ENCODE peak calls at places on chromosomes 3 and 15, in nine cellular contexts. M, R, Z, Y, B, V, H, Q and L are unnamed samples.

GRCh38 chr15:73323374-73323955 is 45.3 kb downstream of the HCN4 start:
- DNase-seq in M (no peak), R (no peak), Z (no peak), Y (no peak), B (no peak), V (no peak), H (no peak), Q (no peak), L (no peak)

GRCh38 chr3:146974001-146974400 is 368.9 kb upstream of the PLSCR5 start:
- DNase-seq in M (no peak), R (no peak), Z (no peak), Y (no peak), B (no peak), V (no peak), H (no peak), Q (no peak), L (no peak)

GRCh38 chr15:34436126-34436955 is 1.3 kb downstream of the GOLGA8A start:
- DNase-seq in M (no peak), R (no peak), Z (no peak), Y (peak), B (peak), V (no peak), H (peak), Q (no peak), L (peak)

GRCh38 chr15:38226867-38227266 is 25.8 kb upstream of the SPRED1 start:
- DNase-seq in M (no peak), R (peak), Z (peak), Y (no peak), B (no peak), V (no peak), H (no peak), Q (peak), L (no peak)

GRCh38 chr3:10262027-10262426 is 13.8 kb downstream of the TATDN2 start:
- DNase-seq in M (no peak), R (no peak), Z (no peak), Y (no peak), B (no peak), V (peak), H (no peak), Q (no peak), L (no peak)

GRCh38 chr15:76341366-76342045 is 4.9 kb downstream of the ISL2 start:
- DNase-seq in M (no peak), R (no peak), Z (no peak), Y (no peak), B (peak), V (no peak), H (no peak), Q (no peak), L (no peak)

GRCh38 chr15:57284535-57284934 is 91.8 kb upstream of the CGNL1 start:
- DNase-seq in M (peak), R (no peak), Z (no peak), Y (no peak), B (no peak), V (no peak), H (no peak), Q (no peak), L (no peak)

GRCh38 chr3:154243353-154243752 is 80.9 kb downstream of the DHX36 start:
- DNase-seq in M (no peak), R (no peak), Z (no peak), Y (no peak), B (no peak), V (no peak), H (no peak), Q (no peak), L (no peak)

GRCh38 chr3:82354181-82354696 is 592.8 kb upstream of the GBE1 start:
- DNase-seq in M (no peak), R (no peak), Z (no peak), Y (no peak), B (no peak), V (no peak), H (no peak), Q (no peak), L (no peak)

GRCh38 chr15:68816795-68817303 is 3.8 kb downstream of the ANP32A start:
- DNase-seq in M (no peak), R (peak), Z (no peak), Y (no peak), B (no peak), V (no peak), H (no peak), Q (no peak), L (no peak)

GRCh38 chr15:31215490-31216209 is 111.0 kb upstream of the KLF13 start:
- DNase-seq in M (peak), R (peak), Z (peak), Y (peak), B (peak), V (peak), H (peak), Q (peak), L (peak)

GRCh38 chr3:123026551-123027291 is 842 bp downstream of the SEMA5B start:
- DNase-seq in M (no peak), R (peak), Z (no peak), Y (peak), B (peak), V (peak), H (no peak), Q (no peak), L (no peak)

GRCh38 chr3:140093742-140094141 is 158.8 kb downstream of the CLSTN2 start:
- DNase-seq in M (no peak), R (peak), Z (no peak), Y (no peak), B (no peak), V (peak), H (no peak), Q (no peak), L (no peak)